ENCODE peak calls at places on chromosomes 7 and 10, in four cellular contexts. C is uterus; M is thoracic aorta; Q is CD4-positive, CD25-positive, alpha-beta regulatory T cell. X is an unnamed sample.

GRCh38 chr7:76011437-76011836 is 17.0 kb upstream of the TMEM120A start:
- DNase-seq in Q (no peak), M (no peak), C (peak; percentile 28), X (no peak)

GRCh38 chr7:155449880-155450557 is 7.9 kb upstream of the EN2 start:
- DNase-seq in Q (no peak), C (no peak), M (no peak), X (no peak)

GRCh38 chr10:43734716-43735115 is 86.0 kb upstream of the ZNF32 start:
- DNase-seq in M (no peak), Q (no peak), C (no peak), X (no peak)

GRCh38 chr10:27658788-27659187 is 86.8 kb downstream of the MKX start:
- DNase-seq in Q (no peak), M (no peak), C (no peak), X (no peak)

GRCh38 chr7:116353614-116354013 is 143.3 kb downstream of the TES start:
- DNase-seq in C (peak; percentile 58), M (peak; percentile 28), Q (no peak), X (no peak)

GRCh38 chr10:71269301-71270288 is 49.5 kb upstream of the SLC29A3 start:
- DNase-seq in Q (no peak), C (peak; percentile 46), M (no peak), X (no peak)

GRCh38 chr7:125355899-125356298 is 426.3 kb upstream of the POT1 start:
- DNase-seq in Q (no peak), C (no peak), M (no peak), X (no peak)

GRCh38 chr7:114703677-114704076 is 218.2 kb upstream of the MDFIC start:
- DNase-seq in C (no peak), M (no peak), Q (no peak), X (no peak)

GRCh38 chr7:148695953-148696352 is 2.8 kb upstream of the CUL1 start:
- DNase-seq in M (no peak), C (no peak), Q (no peak), X (no peak)

GRCh38 chr7:155090647-155091046 is 20.5 kb downstream of the HTR5A start:
- DNase-seq in M (no peak), Q (peak; percentile 33), C (no peak), X (no peak)

GRCh38 chr10:87776328-87776727 is 41.7 kb downstream of the ATAD1 start:
- DNase-seq in M (no peak), C (no peak), Q (no peak), X (no peak)

GRCh38 chr7:35370694-35371093 is 116.8 kb upstream of the TBX20 start:
- DNase-seq in C (no peak), M (no peak), Q (no peak), X (no peak)

GRCh38 chr7:100444311-100445278 is 8.3 kb upstream of the PPP1R35 start:
- DNase-seq in Q (peak; percentile 64), M (no peak), C (peak; percentile 59), X (no peak)

GRCh38 chr7:87876759-87877234 is 504 bp downstream of the DBF4 start:
- DNase-seq in M (no peak), C (peak; percentile 41), Q (peak; percentile 71), X (peak; percentile 21)

GRCh38 chr10:7408003-7408493 is 2.8 kb downstream of the SFMBT2 start:
- DNase-seq in M (no peak), C (peak; percentile 46), Q (peak; percentile 52), X (peak; percentile 30)

GRCh38 chr10:59799421-59799820 is 46.2 kb upstream of the MRLN start:
- DNase-seq in C (no peak), M (no peak), Q (no peak), X (no peak)

GRCh38 chr10:59791602-59792001 is 38.3 kb upstream of the MRLN start:
- DNase-seq in M (no peak), C (no peak), Q (peak; percentile 11), X (no peak)

GRCh38 chr10:59792812-59793211 is 39.6 kb upstream of the MRLN start:
- DNase-seq in Q (no peak), C (no peak), M (no peak), X (no peak)

DNA sequence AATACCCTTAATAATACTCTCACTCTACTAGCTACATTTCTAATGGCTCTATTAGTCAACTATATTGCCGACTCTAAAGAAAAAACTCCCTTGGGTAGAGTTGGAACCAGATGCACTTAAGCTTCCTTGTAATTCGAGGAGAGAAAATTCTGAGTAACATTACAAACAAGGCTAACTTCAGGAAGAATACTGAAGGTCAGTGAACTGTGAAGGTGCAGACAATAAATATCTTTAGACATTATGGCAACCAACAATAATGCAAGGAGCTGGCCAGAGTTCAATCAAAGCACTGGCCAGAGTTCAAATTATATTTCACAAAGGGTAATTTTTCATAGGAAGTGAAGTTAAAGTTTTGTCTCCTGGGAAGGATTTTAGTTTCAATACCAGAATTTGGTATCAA is 40.7 kb upstream of the MRLN start:
- DNase-seq in Q (no peak), M (no peak), C (no peak), X (no peak)
- H3K36me3 ChIP-seq in Q (peaks cover 52% of the 10 kb centered on the region), M (peaks cover 29% of the 10 kb centered on the region), C (no peaks in the 10 kb centered on the region), X (peaks cover 36% of the 10 kb centered on the region)

DNA sequence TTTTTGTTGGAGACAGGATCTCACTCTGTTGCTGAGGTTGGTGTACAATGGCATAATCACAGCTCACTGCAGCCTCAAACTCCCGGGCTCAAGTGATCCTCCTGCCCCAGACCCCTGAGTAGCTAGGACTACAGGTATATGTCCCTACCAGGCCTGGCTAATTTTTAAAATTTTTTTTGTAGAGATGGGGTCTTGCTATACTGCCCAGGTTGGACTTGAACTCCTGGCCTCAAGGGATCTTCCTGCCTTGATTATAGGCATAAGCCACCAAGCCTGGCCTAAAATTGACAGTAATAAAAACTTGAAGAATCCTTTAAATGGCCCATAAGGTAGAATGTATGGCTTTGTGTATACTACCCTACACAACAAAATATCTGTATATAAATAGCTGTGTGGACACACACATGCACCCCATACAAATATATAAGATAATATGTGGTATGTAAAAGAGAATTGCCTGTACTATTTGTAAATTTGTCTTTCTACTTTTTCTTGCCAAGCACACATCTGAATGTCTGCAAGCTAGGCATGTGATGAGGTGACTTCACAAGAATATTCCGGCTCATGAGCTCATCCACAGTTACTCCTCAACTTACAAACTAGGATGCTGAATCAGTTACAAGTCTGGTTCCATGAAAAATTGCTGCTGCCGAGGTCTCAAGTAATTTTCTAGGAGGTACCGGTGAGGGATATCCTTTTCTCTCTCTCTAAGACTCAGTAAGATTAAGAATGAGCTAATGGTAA is 26.6 kb downstream of the POLR3A start:
- DNase-seq in C (no peak), Q (no peak), M (no peak), X (no peak)
- H3K27ac ChIP-seq in C (no peak overlapping the region), Q (no peak overlapping the region), M (no peak overlapping the region), X (no peak overlapping the region)

GRCh38 chr7:4876586-4876985 is 6.9 kb downstream of the RADIL start:
- DNase-seq in M (no peak), C (no peak), Q (no peak), X (no peak)
- H3K4me1 ChIP-seq in M (no peaks in the 10 kb centered on the region), C (no peaks in the 10 kb centered on the region), Q (no peaks in the 10 kb centered on the region), X (no peaks in the 10 kb centered on the region)

GRCh38 chr7:73515184-73515583 is 6.9 kb downstream of the BAZ1B start:
- DNase-seq in Q (peak; percentile 33), M (no peak), C (no peak), X (no peak)
- H3K36me3 ChIP-seq in Q (peaks cover 42% of the 10 kb centered on the region), M (peaks cover 23% of the 10 kb centered on the region), C (no peaks in the 10 kb centered on the region), X (peaks cover 3% of the 10 kb centered on the region)

DNA sequence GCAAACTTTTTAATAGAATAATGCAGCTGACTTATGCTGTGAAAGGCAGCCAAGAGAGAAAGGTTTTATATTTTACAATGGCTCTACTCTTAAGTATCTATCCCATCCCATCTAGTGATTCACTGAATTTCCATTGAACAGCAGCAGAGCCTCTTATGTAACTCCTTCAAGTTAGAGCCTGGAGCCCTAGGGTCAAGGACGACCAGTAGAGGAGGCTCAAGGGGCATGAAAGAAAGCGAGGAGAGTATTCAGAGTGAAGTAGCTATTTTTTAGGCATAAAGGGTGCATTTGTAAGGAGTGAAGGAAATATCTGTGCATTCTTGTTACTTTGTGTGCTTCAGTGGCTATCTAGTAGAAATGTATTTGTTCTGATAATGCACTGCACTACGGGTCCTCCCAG is 180.2 kb upstream of the TPK1 start:
- DNase-seq in Q (no peak), M (no peak), C (no peak), X (no peak)
- H3K27ac ChIP-seq in Q (no peak overlapping the region), M (no peak overlapping the region), C (no peak overlapping the region), X (no peak overlapping the region)

DNA sequence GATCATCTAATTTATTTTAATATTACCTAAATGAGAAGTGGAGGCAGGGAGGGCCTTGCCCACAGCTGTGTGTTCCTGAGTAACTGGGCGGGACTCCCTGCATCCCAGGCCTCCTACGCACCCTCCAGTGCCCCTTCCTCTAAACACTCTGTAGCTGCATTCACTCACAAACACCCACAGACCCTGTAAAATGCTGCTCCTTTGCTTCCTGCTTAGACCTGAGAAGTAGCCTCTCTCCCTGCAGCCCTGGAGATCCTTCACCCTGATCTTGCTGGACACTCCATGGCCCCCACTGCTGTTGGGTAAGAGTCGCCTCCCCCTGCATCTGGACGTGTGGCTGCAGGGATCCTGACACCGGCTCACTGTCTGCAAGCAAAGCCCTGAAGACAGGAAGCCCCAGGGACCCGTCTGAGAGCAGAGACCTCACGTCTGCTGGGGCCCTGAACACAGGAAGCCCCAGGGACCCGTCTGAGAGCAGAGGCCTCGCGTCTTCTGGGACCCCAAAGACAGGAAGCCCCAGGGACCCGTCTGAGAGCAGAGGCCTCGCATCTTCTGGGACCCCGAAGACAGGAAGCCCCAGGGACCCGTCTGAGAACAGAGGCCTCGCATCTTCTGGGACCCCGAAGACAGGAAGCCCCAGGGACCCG is 589.8 kb downstream of the DNAJB6 start:
- DNase-seq in M (no peak), C (no peak), Q (no peak), X (no peak)
- H3K4me1 ChIP-seq in M (no peaks in the 10 kb centered on the region), C (no peaks in the 10 kb centered on the region), Q (no peaks in the 10 kb centered on the region), X (peaks cover 6% of the 10 kb centered on the region)

X was measured in CD8-positive, alpha-beta memory T cell.